ENCODE peak calls at places on chromosomes 7 and 10, in seven cellular contexts. One of them, this sample, is unnamed.

GRCh38 chr10:19999440-19999839 is 183.2 kb downstream of the PLXDC2 start:
- DNase-seq in OCI-LY7: no peak
- DNase-seq in heart left ventricle: no peak
- DNase-seq in cortex of kidney: no peak
- DNase-seq in CD8-positive, alpha-beta memory T cell: no peak
- DNase-seq in activated CD4-positive, alpha-beta T cell treated with anti-CD3 and anti-CD28 coated beads, Interleukin-2, amount 50 U/mL, for 4 hours: no peak
- DNase-seq in mesothelial cell of epicardium: no peak
- DNase-seq in this sample: no peak

GRCh38 chr7:2529161-2530075 is 9.8 kb downstream of the LFNG start:
- DNase-seq in cortex of kidney: no peak
- DNase-seq in CD8-positive, alpha-beta memory T cell: peak; percentile 55
- DNase-seq in OCI-LY7: peak; percentile 76
- DNase-seq in mesothelial cell of epicardium: no peak
- DNase-seq in activated CD4-positive, alpha-beta T cell treated with anti-CD3 and anti-CD28 coated beads, Interleukin-2, amount 50 U/mL, for 4 hours: no peak
- DNase-seq in heart left ventricle: peak; percentile 74
- DNase-seq in this sample: no peak

GRCh38 chr7:139582671-139583155 is 59.2 kb downstream of the CLEC2L start:
- DNase-seq in cortex of kidney: no peak
- DNase-seq in mesothelial cell of epicardium: peak; percentile 36
- DNase-seq in heart left ventricle: no peak
- DNase-seq in activated CD4-positive, alpha-beta T cell treated with anti-CD3 and anti-CD28 coated beads, Interleukin-2, amount 50 U/mL, for 4 hours: no peak
- DNase-seq in CD8-positive, alpha-beta memory T cell: no peak
- DNase-seq in OCI-LY7: no peak
- DNase-seq in this sample: peak; percentile 30

GRCh38 chr10:88820990-88821389 is 18.5 kb downstream of the LIPM start:
- DNase-seq in OCI-LY7: no peak
- DNase-seq in CD8-positive, alpha-beta memory T cell: no peak
- DNase-seq in cortex of kidney: no peak
- DNase-seq in heart left ventricle: no peak
- DNase-seq in activated CD4-positive, alpha-beta T cell treated with anti-CD3 and anti-CD28 coated beads, Interleukin-2, amount 50 U/mL, for 4 hours: no peak
- DNase-seq in mesothelial cell of epicardium: no peak
- DNase-seq in this sample: no peak

GRCh38 chr10:13340626-13341370 is 7.3 kb downstream of the SEPHS1 start:
- DNase-seq in CD8-positive, alpha-beta memory T cell: peak; percentile 22
- DNase-seq in heart left ventricle: no peak
- DNase-seq in mesothelial cell of epicardium: no peak
- DNase-seq in activated CD4-positive, alpha-beta T cell treated with anti-CD3 and anti-CD28 coated beads, Interleukin-2, amount 50 U/mL, for 4 hours: no peak
- DNase-seq in cortex of kidney: no peak
- DNase-seq in OCI-LY7: peak; percentile 85
- DNase-seq in this sample: no peak

GRCh38 chr10:51808187-51808586 is 108.8 kb upstream of the CSTF2T start:
- DNase-seq in cortex of kidney: no peak
- DNase-seq in mesothelial cell of epicardium: no peak
- DNase-seq in CD8-positive, alpha-beta memory T cell: no peak
- DNase-seq in OCI-LY7: no peak
- DNase-seq in activated CD4-positive, alpha-beta T cell treated with anti-CD3 and anti-CD28 coated beads, Interleukin-2, amount 50 U/mL, for 4 hours: no peak
- DNase-seq in heart left ventricle: no peak
- DNase-seq in this sample: no peak

GRCh38 chr10:87619705-87620104 is 40.0 kb upstream of the PAPSS2 start:
- DNase-seq in cortex of kidney: no peak
- DNase-seq in CD8-positive, alpha-beta memory T cell: no peak
- DNase-seq in activated CD4-positive, alpha-beta T cell treated with anti-CD3 and anti-CD28 coated beads, Interleukin-2, amount 50 U/mL, for 4 hours: no peak
- DNase-seq in mesothelial cell of epicardium: no peak
- DNase-seq in heart left ventricle: no peak
- DNase-seq in OCI-LY7: no peak
- DNase-seq in this sample: no peak

GRCh38 chr10:122468923-122469781 is 7.8 kb downstream of the HTRA1 start:
- DNase-seq in heart left ventricle: no peak
- DNase-seq in CD8-positive, alpha-beta memory T cell: no peak
- DNase-seq in cortex of kidney: no peak
- DNase-seq in activated CD4-positive, alpha-beta T cell treated with anti-CD3 and anti-CD28 coated beads, Interleukin-2, amount 50 U/mL, for 4 hours: no peak
- DNase-seq in OCI-LY7: no peak
- DNase-seq in mesothelial cell of epicardium: no peak
- DNase-seq in this sample: no peak

GRCh38 chr7:128963327-128963757 is 25.6 kb downstream of the IRF5 start:
- DNase-seq in activated CD4-positive, alpha-beta T cell treated with anti-CD3 and anti-CD28 coated beads, Interleukin-2, amount 50 U/mL, for 4 hours: no peak
- DNase-seq in cortex of kidney: no peak
- DNase-seq in CD8-positive, alpha-beta memory T cell: no peak
- DNase-seq in OCI-LY7: peak; percentile 24
- DNase-seq in heart left ventricle: no peak
- DNase-seq in mesothelial cell of epicardium: no peak
- DNase-seq in this sample: no peak

GRCh38 chr10:3891396-3891795 is 106.4 kb upstream of the KLF6 start:
- DNase-seq in cortex of kidney: no peak
- DNase-seq in mesothelial cell of epicardium: no peak
- DNase-seq in CD8-positive, alpha-beta memory T cell: no peak
- DNase-seq in heart left ventricle: no peak
- DNase-seq in OCI-LY7: no peak
- DNase-seq in activated CD4-positive, alpha-beta T cell treated with anti-CD3 and anti-CD28 coated beads, Interleukin-2, amount 50 U/mL, for 4 hours: no peak
- DNase-seq in this sample: no peak

GRCh38 chr7:14332155-14332554 is 342.7 kb upstream of the ETV1 start:
- DNase-seq in CD8-positive, alpha-beta memory T cell: no peak
- DNase-seq in mesothelial cell of epicardium: no peak
- DNase-seq in cortex of kidney: no peak
- DNase-seq in OCI-LY7: no peak
- DNase-seq in activated CD4-positive, alpha-beta T cell treated with anti-CD3 and anti-CD28 coated beads, Interleukin-2, amount 50 U/mL, for 4 hours: no peak
- DNase-seq in heart left ventricle: peak; percentile 41
- DNase-seq in this sample: no peak

GRCh38 chr10:43665054-43665453 is 16.4 kb upstream of the ZNF32 start:
- DNase-seq in CD8-positive, alpha-beta memory T cell: no peak
- DNase-seq in mesothelial cell of epicardium: no peak
- DNase-seq in heart left ventricle: no peak
- DNase-seq in OCI-LY7: no peak
- DNase-seq in activated CD4-positive, alpha-beta T cell treated with anti-CD3 and anti-CD28 coated beads, Interleukin-2, amount 50 U/mL, for 4 hours: no peak
- DNase-seq in cortex of kidney: no peak
- DNase-seq in this sample: no peak

GRCh38 chr7:26898917-26899316 is 34.5 kb upstream of the SKAP2 start:
- DNase-seq in cortex of kidney: no peak
- DNase-seq in CD8-positive, alpha-beta memory T cell: no peak
- DNase-seq in activated CD4-positive, alpha-beta T cell treated with anti-CD3 and anti-CD28 coated beads, Interleukin-2, amount 50 U/mL, for 4 hours: no peak
- DNase-seq in heart left ventricle: no peak
- DNase-seq in OCI-LY7: no peak
- DNase-seq in mesothelial cell of epicardium: no peak
- DNase-seq in this sample: no peak

GRCh38 chr7:114663502-114663901 is 248.9 kb downstream of the FOXP2 start:
- DNase-seq in activated CD4-positive, alpha-beta T cell treated with anti-CD3 and anti-CD28 coated beads, Interleukin-2, amount 50 U/mL, for 4 hours: no peak
- DNase-seq in OCI-LY7: peak; percentile 1
- DNase-seq in CD8-positive, alpha-beta memory T cell: no peak
- DNase-seq in heart left ventricle: no peak
- DNase-seq in cortex of kidney: no peak
- DNase-seq in mesothelial cell of epicardium: no peak
- DNase-seq in this sample: no peak

GRCh38 chr7:30321992-30322637 is 37.7 kb downstream of the ZNRF2 start:
- DNase-seq in heart left ventricle: no peak
- DNase-seq in cortex of kidney: no peak
- DNase-seq in mesothelial cell of epicardium: no peak
- DNase-seq in OCI-LY7: peak; percentile 80
- DNase-seq in activated CD4-positive, alpha-beta T cell treated with anti-CD3 and anti-CD28 coated beads, Interleukin-2, amount 50 U/mL, for 4 hours: no peak
- DNase-seq in CD8-positive, alpha-beta memory T cell: no peak
- DNase-seq in this sample: no peak

GRCh38 chr10:131816157-131816775 is 84.5 kb upstream of the PPP2R2D start:
- DNase-seq in mesothelial cell of epicardium: peak; percentile 11
- DNase-seq in cortex of kidney: no peak
- DNase-seq in CD8-positive, alpha-beta memory T cell: no peak
- DNase-seq in OCI-LY7: no peak
- DNase-seq in activated CD4-positive, alpha-beta T cell treated with anti-CD3 and anti-CD28 coated beads, Interleukin-2, amount 50 U/mL, for 4 hours: no peak
- DNase-seq in heart left ventricle: no peak
- DNase-seq in this sample: no peak

GRCh38 chr7:98870807-98871491 is 1.1 kb upstream of the TMEM130 start:
- DNase-seq in CD8-positive, alpha-beta memory T cell: no peak
- DNase-seq in OCI-LY7: no peak
- DNase-seq in heart left ventricle: no peak
- DNase-seq in cortex of kidney: no peak
- DNase-seq in activated CD4-positive, alpha-beta T cell treated with anti-CD3 and anti-CD28 coated beads, Interleukin-2, amount 50 U/mL, for 4 hours: no peak
- DNase-seq in mesothelial cell of epicardium: no peak
- DNase-seq in this sample: no peak

GRCh38 chr10:90398551-90398950 is 459.3 kb downstream of the HTR7 start:
- DNase-seq in activated CD4-positive, alpha-beta T cell treated with anti-CD3 and anti-CD28 coated beads, Interleukin-2, amount 50 U/mL, for 4 hours: no peak
- DNase-seq in cortex of kidney: no peak
- DNase-seq in CD8-positive, alpha-beta memory T cell: no peak
- DNase-seq in heart left ventricle: no peak
- DNase-seq in mesothelial cell of epicardium: no peak
- DNase-seq in OCI-LY7: no peak
- DNase-seq in this sample: no peak

GRCh38 chr10:17735166-17735941 is 16.6 kb upstream of the TMEM236 start:
- DNase-seq in OCI-LY7: no peak
- DNase-seq in cortex of kidney: no peak
- DNase-seq in activated CD4-positive, alpha-beta T cell treated with anti-CD3 and anti-CD28 coated beads, Interleukin-2, amount 50 U/mL, for 4 hours: no peak
- DNase-seq in mesothelial cell of epicardium: no peak
- DNase-seq in heart left ventricle: peak; percentile 42
- DNase-seq in CD8-positive, alpha-beta memory T cell: no peak
- DNase-seq in this sample: no peak

GRCh38 chr7:88226886-88227516 is 7.2 kb upstream of the SRI start:
- DNase-seq in cortex of kidney: no peak
- DNase-seq in mesothelial cell of epicardium: no peak
- DNase-seq in OCI-LY7: no peak
- DNase-seq in heart left ventricle: no peak
- DNase-seq in CD8-positive, alpha-beta memory T cell: no peak
- DNase-seq in activated CD4-positive, alpha-beta T cell treated with anti-CD3 and anti-CD28 coated beads, Interleukin-2, amount 50 U/mL, for 4 hours: no peak
- DNase-seq in this sample: no peak

GRCh38 chr7:121081327-121081936 is 92.9 kb downstream of the CPED1 start:
- DNase-seq in mesothelial cell of epicardium: no peak
- DNase-seq in cortex of kidney: no peak
- DNase-seq in activated CD4-positive, alpha-beta T cell treated with anti-CD3 and anti-CD28 coated beads, Interleukin-2, amount 50 U/mL, for 4 hours: no peak
- DNase-seq in CD8-positive, alpha-beta memory T cell: no peak
- DNase-seq in OCI-LY7: peak; percentile 51
- DNase-seq in heart left ventricle: no peak
- DNase-seq in this sample: no peak

GRCh38 chr10:34190594-34190993 is 624.5 kb downstream of the PARD3 start:
- DNase-seq in CD8-positive, alpha-beta memory T cell: no peak
- DNase-seq in OCI-LY7: no peak
- DNase-seq in mesothelial cell of epicardium: no peak
- DNase-seq in activated CD4-positive, alpha-beta T cell treated with anti-CD3 and anti-CD28 coated beads, Interleukin-2, amount 50 U/mL, for 4 hours: no peak
- DNase-seq in heart left ventricle: no peak
- DNase-seq in cortex of kidney: no peak
- DNase-seq in this sample: no peak

GRCh38 chr7:36005876-36006275 is 147.2 kb upstream of the EEPD1 start:
- DNase-seq in CD8-positive, alpha-beta memory T cell: no peak
- DNase-seq in cortex of kidney: no peak
- DNase-seq in heart left ventricle: no peak
- DNase-seq in OCI-LY7: no peak
- DNase-seq in mesothelial cell of epicardium: no peak
- DNase-seq in activated CD4-positive, alpha-beta T cell treated with anti-CD3 and anti-CD28 coated beads, Interleukin-2, amount 50 U/mL, for 4 hours: no peak
- DNase-seq in this sample: no peak

GRCh38 chr7:83866587-83866986 is 217.6 kb upstream of the SEMA3E start:
- DNase-seq in mesothelial cell of epicardium: no peak
- DNase-seq in CD8-positive, alpha-beta memory T cell: no peak
- DNase-seq in OCI-LY7: no peak
- DNase-seq in cortex of kidney: no peak
- DNase-seq in heart left ventricle: no peak
- DNase-seq in activated CD4-positive, alpha-beta T cell treated with anti-CD3 and anti-CD28 coated beads, Interleukin-2, amount 50 U/mL, for 4 hours: no peak
- DNase-seq in this sample: no peak

GRCh38 chr10:124802313-124802675 is 675 bp downstream of the ABRAXAS2 start:
- DNase-seq in CD8-positive, alpha-beta memory T cell: no peak
- DNase-seq in cortex of kidney: no peak
- DNase-seq in activated CD4-positive, alpha-beta T cell treated with anti-CD3 and anti-CD28 coated beads, Interleukin-2, amount 50 U/mL, for 4 hours: no peak
- DNase-seq in OCI-LY7: peak; percentile 51
- DNase-seq in mesothelial cell of epicardium: no peak
- DNase-seq in heart left ventricle: no peak
- DNase-seq in this sample: no peak

GRCh38 chr10:92692085-92692671 is 2.4 kb downstream of the HHEX start:
- DNase-seq in OCI-LY7: no peak
- DNase-seq in cortex of kidney: no peak
- DNase-seq in mesothelial cell of epicardium: peak; percentile 47
- DNase-seq in activated CD4-positive, alpha-beta T cell treated with anti-CD3 and anti-CD28 coated beads, Interleukin-2, amount 50 U/mL, for 4 hours: no peak
- DNase-seq in CD8-positive, alpha-beta memory T cell: no peak
- DNase-seq in heart left ventricle: no peak
- DNase-seq in this sample: no peak

GRCh38 chr10:76126607-76127190 is 695.3 kb downstream of the LRMDA start:
- DNase-seq in mesothelial cell of epicardium: no peak
- DNase-seq in activated CD4-positive, alpha-beta T cell treated with anti-CD3 and anti-CD28 coated beads, Interleukin-2, amount 50 U/mL, for 4 hours: no peak
- DNase-seq in cortex of kidney: no peak
- DNase-seq in OCI-LY7: no peak
- DNase-seq in CD8-positive, alpha-beta memory T cell: no peak
- DNase-seq in heart left ventricle: no peak
- DNase-seq in this sample: no peak

GRCh38 chr10:84160663-84161362 is 12.8 kb upstream of the GPR15LG start:
- DNase-seq in heart left ventricle: no peak
- DNase-seq in mesothelial cell of epicardium: no peak
- DNase-seq in cortex of kidney: no peak
- DNase-seq in activated CD4-positive, alpha-beta T cell treated with anti-CD3 and anti-CD28 coated beads, Interleukin-2, amount 50 U/mL, for 4 hours: no peak
- DNase-seq in OCI-LY7: no peak
- DNase-seq in CD8-positive, alpha-beta memory T cell: no peak
- DNase-seq in this sample: no peak

GRCh38 chr7:6558837-6559236 is 7.6 kb upstream of the GRID2IP start:
- DNase-seq in cortex of kidney: no peak
- DNase-seq in OCI-LY7: peak; percentile 30
- DNase-seq in heart left ventricle: no peak
- DNase-seq in CD8-positive, alpha-beta memory T cell: no peak
- DNase-seq in mesothelial cell of epicardium: no peak
- DNase-seq in activated CD4-positive, alpha-beta T cell treated with anti-CD3 and anti-CD28 coated beads, Interleukin-2, amount 50 U/mL, for 4 hours: no peak
- DNase-seq in this sample: no peak

GRCh38 chr10:76618171-76618570 is 1019.4 kb downstream of the KCNMA1 start:
- DNase-seq in activated CD4-positive, alpha-beta T cell treated with anti-CD3 and anti-CD28 coated beads, Interleukin-2, amount 50 U/mL, for 4 hours: no peak
- DNase-seq in heart left ventricle: no peak
- DNase-seq in cortex of kidney: no peak
- DNase-seq in mesothelial cell of epicardium: no peak
- DNase-seq in CD8-positive, alpha-beta memory T cell: no peak
- DNase-seq in OCI-LY7: no peak
- DNase-seq in this sample: no peak

GRCh38 chr10:63266337-63267327 is 133.5 kb downstream of the NRBF2 start:
- DNase-seq in heart left ventricle: no peak
- DNase-seq in OCI-LY7: peak; percentile 62
- DNase-seq in CD8-positive, alpha-beta memory T cell: no peak
- DNase-seq in activated CD4-positive, alpha-beta T cell treated with anti-CD3 and anti-CD28 coated beads, Interleukin-2, amount 50 U/mL, for 4 hours: no peak
- DNase-seq in mesothelial cell of epicardium: no peak
- DNase-seq in cortex of kidney: no peak
- DNase-seq in this sample: no peak

GRCh38 chr10:116845823-116846222 is 3.5 kb upstream of the ENO4 start:
- DNase-seq in CD8-positive, alpha-beta memory T cell: no peak
- DNase-seq in mesothelial cell of epicardium: no peak
- DNase-seq in cortex of kidney: no peak
- DNase-seq in activated CD4-positive, alpha-beta T cell treated with anti-CD3 and anti-CD28 coated beads, Interleukin-2, amount 50 U/mL, for 4 hours: no peak
- DNase-seq in OCI-LY7: no peak
- DNase-seq in heart left ventricle: no peak
- DNase-seq in this sample: no peak

GRCh38 chr10:17200885-17201164 is 647 bp downstream of the TRDMT1 start:
- DNase-seq in CD8-positive, alpha-beta memory T cell: no peak
- DNase-seq in OCI-LY7: peak; percentile 61
- DNase-seq in mesothelial cell of epicardium: no peak
- DNase-seq in activated CD4-positive, alpha-beta T cell treated with anti-CD3 and anti-CD28 coated beads, Interleukin-2, amount 50 U/mL, for 4 hours: peak; percentile 10
- DNase-seq in cortex of kidney: no peak
- DNase-seq in heart left ventricle: peak; percentile 38
- DNase-seq in this sample: peak; percentile 65

GRCh38 chr7:154503962-154504550 is 451.9 kb downstream of the DPP6 start:
- DNase-seq in cortex of kidney: no peak
- DNase-seq in mesothelial cell of epicardium: no peak
- DNase-seq in CD8-positive, alpha-beta memory T cell: no peak
- DNase-seq in activated CD4-positive, alpha-beta T cell treated with anti-CD3 and anti-CD28 coated beads, Interleukin-2, amount 50 U/mL, for 4 hours: no peak
- DNase-seq in OCI-LY7: peak; percentile 71
- DNase-seq in heart left ventricle: no peak
- DNase-seq in this sample: no peak

GRCh38 chr7:68187549-68187948 is 1190.9 kb downstream of the TYW1 start:
- DNase-seq in CD8-positive, alpha-beta memory T cell: no peak
- DNase-seq in OCI-LY7: no peak
- DNase-seq in cortex of kidney: no peak
- DNase-seq in activated CD4-positive, alpha-beta T cell treated with anti-CD3 and anti-CD28 coated beads, Interleukin-2, amount 50 U/mL, for 4 hours: no peak
- DNase-seq in heart left ventricle: no peak
- DNase-seq in mesothelial cell of epicardium: no peak
- DNase-seq in this sample: no peak

GRCh38 chr10:126204320-126204719 is 184.0 kb downstream of the ADAM12 start:
- DNase-seq in cortex of kidney: no peak
- DNase-seq in OCI-LY7: no peak
- DNase-seq in heart left ventricle: no peak
- DNase-seq in activated CD4-positive, alpha-beta T cell treated with anti-CD3 and anti-CD28 coated beads, Interleukin-2, amount 50 U/mL, for 4 hours: no peak
- DNase-seq in CD8-positive, alpha-beta memory T cell: no peak
- DNase-seq in mesothelial cell of epicardium: no peak
- DNase-seq in this sample: no peak

GRCh38 chr7:22287412-22287811 is 69.5 kb downstream of the RAPGEF5 start:
- DNase-seq in CD8-positive, alpha-beta memory T cell: no peak
- DNase-seq in activated CD4-positive, alpha-beta T cell treated with anti-CD3 and anti-CD28 coated beads, Interleukin-2, amount 50 U/mL, for 4 hours: no peak
- DNase-seq in OCI-LY7: no peak
- DNase-seq in cortex of kidney: no peak
- DNase-seq in mesothelial cell of epicardium: no peak
- DNase-seq in heart left ventricle: no peak
- DNase-seq in this sample: no peak

GRCh38 chr10:75743231-75743864 is 311.9 kb downstream of the LRMDA start:
- DNase-seq in OCI-LY7: no peak
- DNase-seq in cortex of kidney: no peak
- DNase-seq in mesothelial cell of epicardium: no peak
- DNase-seq in heart left ventricle: no peak
- DNase-seq in activated CD4-positive, alpha-beta T cell treated with anti-CD3 and anti-CD28 coated beads, Interleukin-2, amount 50 U/mL, for 4 hours: no peak
- DNase-seq in CD8-positive, alpha-beta memory T cell: no peak
- DNase-seq in this sample: no peak

This sample was measured in right atrium auricular region.